ENCODE peak calls at places on chromosomes 12 and 14, in ten cellular contexts. X is body of pancreas, I is upper lobe of left lung, V is prostate gland, Z is HCT116, P is A549, S is HepG2, F is right lobe of liver, M is IMR-90, T is gastrocnemius medialis. H is an unnamed sample.

GRCh38 chr14:48536318-48536717 is 860.9 kb upstream of the MDGA2 start:
- DNase-seq in X (no peak), I (no peak), V (no peak), Z (peak; percentile 19), P (no peak), S (peak; percentile 4), F (no peak), M (no peak), T (no peak), H (no peak)

GRCh38 chr14:24311837-24312615 is 724 bp downstream of the LTB4R start:
- DNase-seq in X (no peak), I (no peak), V (peak; percentile 50), Z (no peak), P (no peak), S (no peak), F (peak; percentile 44), M (no peak), T (no peak), H (no peak)

GRCh38 chr12:27898022-27898421 is 74.5 kb downstream of the PTHLH start:
- DNase-seq in X (no peak), I (no peak), V (no peak), Z (no peak), P (no peak), S (peak; percentile 71), F (no peak), M (no peak), T (no peak), H (no peak)

GRCh38 chr12:111274820-111275219 is 94.1 kb downstream of the PHETA1 start:
- DNase-seq in X (no peak), I (no peak), V (no peak), Z (peak; percentile 15), P (peak; percentile 63), S (no peak), F (no peak), M (no peak), T (no peak), H (no peak)

GRCh38 chr12:62435337-62436163 is 31.1 kb upstream of the MON2 start:
- DNase-seq in X (peak; percentile 54), I (peak; percentile 44), V (peak; percentile 49), Z (no peak), P (peak; percentile 77), S (peak; percentile 58), F (peak; percentile 69), M (peak; percentile 63), T (no peak), H (peak; percentile 65)

GRCh38 chr14:81219821-81220487 is 805 bp downstream of the GTF2A1 start:
- DNase-seq in X (peak; percentile 53), I (peak; percentile 34), V (peak; percentile 9), Z (no peak), P (no peak), S (peak; percentile 6), F (peak; percentile 62), M (peak; percentile 7), T (peak; percentile 37), H (no peak)

GRCh38 chr14:60311417-60311816 is 62.4 kb downstream of the PPM1A start:
- DNase-seq in X (no peak), I (no peak), V (no peak), Z (no peak), P (no peak), S (no peak), F (no peak), M (peak; percentile 66), T (no peak), H (no peak)

GRCh38 chr14:59356298-59356697 is 108.9 kb downstream of the GPR135 start:
- DNase-seq in X (no peak), I (no peak), V (no peak), Z (no peak), P (no peak), S (no peak), F (no peak), M (no peak), T (no peak), H (no peak)

GRCh38 chr12:62715086-62715786 is 219.7 kb downstream of the PPM1H start:
- DNase-seq in X (no peak), I (no peak), V (no peak), Z (no peak), P (no peak), S (no peak), F (no peak), M (no peak), T (no peak), H (no peak)

GRCh38 chr12:126219654-126220279 is 1154.5 kb downstream of the AACS start:
- DNase-seq in X (no peak), I (no peak), V (no peak), Z (no peak), P (no peak), S (no peak), F (no peak), M (no peak), T (no peak), H (no peak)

GRCh38 chr12:49331360-49332222 is 5.4 kb downstream of the C1QL4 start:
- DNase-seq in X (peak; percentile 80), I (peak; percentile 79), V (peak; percentile 87), Z (peak; percentile 43), P (peak; percentile 90), S (peak; percentile 53), F (peak; percentile 70), M (peak; percentile 76), T (peak; percentile 63), H (peak; percentile 81)

GRCh38 chr14:71890541-71890940 is 41.7 kb upstream of the RGS6 start:
- DNase-seq in X (no peak), I (no peak), V (no peak), Z (no peak), P (no peak), S (no peak), F (no peak), M (no peak), T (no peak), H (no peak)

GRCh38 chr14:95196268-95196667 is 38.9 kb upstream of the DICER1 start:
- DNase-seq in X (no peak), I (no peak), V (no peak), Z (peak; percentile 6), P (peak; percentile 14), S (peak; percentile 9), F (no peak), M (no peak), T (no peak), H (no peak)

GRCh38 chr12:122835693-122836026 is 403 bp downstream of the HIP1R start:
- DNase-seq in X (peak; percentile 43), I (no peak), V (no peak), Z (no peak), P (peak; percentile 46), S (no peak), F (no peak), M (no peak), T (no peak), H (no peak)

GRCh38 chr14:77376380-77376770 is 519 bp downstream of the TMED8 start:
- DNase-seq in X (peak; percentile 26), I (peak; percentile 32), V (peak; percentile 5), Z (no peak), P (peak; percentile 29), S (no peak), F (peak; percentile 54), M (no peak), T (peak; percentile 13), H (no peak)

DNA sequence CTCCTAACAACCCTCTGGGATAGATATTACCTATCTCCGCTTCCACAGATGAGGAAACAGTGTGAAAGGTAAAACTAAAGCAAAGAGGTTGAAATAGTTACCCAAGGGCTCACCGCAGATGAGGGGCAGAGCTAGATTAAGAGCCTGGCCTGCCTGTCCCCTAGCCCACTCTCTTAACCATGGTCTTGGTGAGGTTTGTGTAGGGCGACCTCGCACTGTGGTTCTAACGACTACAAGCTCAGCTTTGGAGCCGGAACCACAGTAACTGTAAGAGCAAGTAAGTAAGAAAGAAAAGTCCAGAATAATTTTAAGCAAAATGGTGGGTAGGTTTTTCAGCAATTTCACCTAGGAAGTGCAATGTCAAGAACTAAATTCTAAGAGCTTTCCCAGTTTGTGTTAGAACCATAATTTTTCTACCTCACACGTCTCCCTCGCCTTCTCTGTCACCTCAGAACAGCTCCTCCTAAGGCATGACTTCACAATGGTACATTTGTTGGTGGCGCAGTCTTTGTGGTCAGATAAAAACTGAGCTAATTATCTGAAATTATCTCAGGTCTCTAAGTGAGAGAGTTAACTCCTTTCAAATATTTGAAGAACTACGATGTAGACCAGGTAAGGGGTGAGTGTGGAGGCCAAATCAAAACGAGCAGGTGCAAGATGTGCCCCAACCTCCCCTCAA is 64.8 kb downstream of the DAD1 start:
- DNase-seq in X (no peak), I (no peak), V (no peak), Z (no peak), P (no peak), S (no peak), F (no peak), M (no peak), T (no peak), H (no peak)
- H3K4me1 ChIP-seq in X (peaks cover 11% of the 10 kb centered on the region), I (no peaks in the 10 kb centered on the region), V (no peaks in the 10 kb centered on the region), Z (no peaks in the 10 kb centered on the region), P (no peaks in the 10 kb centered on the region), S (peaks cover 9% of the 10 kb centered on the region), F (peaks cover 9% of the 10 kb centered on the region), M (peaks cover 11% of the 10 kb centered on the region), T (no peaks in the 10 kb centered on the region), H (peaks cover 21% of the 10 kb centered on the region)

DNA sequence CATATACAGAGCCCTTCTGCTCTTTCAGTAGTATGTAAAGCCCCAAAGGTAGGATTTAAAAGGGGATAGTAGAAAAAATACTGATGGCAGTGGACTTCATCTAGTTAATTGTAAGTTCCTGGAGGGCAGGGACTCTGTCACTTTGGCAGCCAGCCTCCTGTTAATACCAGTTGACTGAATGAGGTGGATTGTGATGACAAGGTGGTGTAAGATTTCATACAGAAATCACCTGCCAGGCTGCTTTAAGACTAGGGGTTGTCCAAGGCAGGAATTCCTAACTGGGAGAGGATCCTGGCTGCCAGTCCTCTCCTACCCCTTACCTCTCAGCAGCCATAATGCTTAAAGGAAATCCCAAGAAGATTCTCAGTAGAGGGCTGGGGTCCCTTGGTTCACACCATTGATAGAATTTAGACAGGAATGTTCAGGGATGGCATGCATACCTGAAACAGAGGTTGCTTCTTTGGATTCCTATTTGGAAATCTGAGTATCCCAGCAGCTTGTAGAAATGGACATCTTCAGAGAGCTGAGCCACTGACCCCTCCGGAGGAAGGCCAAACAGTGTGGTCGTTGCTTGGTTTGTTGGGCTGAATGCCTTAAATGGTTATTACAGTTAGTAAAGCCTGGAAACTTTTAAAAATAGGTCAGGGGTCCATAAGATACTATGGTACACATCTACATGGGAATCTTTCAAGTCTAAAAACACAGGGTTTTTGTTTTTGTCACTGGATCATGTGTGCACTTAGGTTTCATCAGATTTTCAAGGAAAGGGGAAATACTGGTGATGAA is 7.5 kb downstream of the DYRK2 start:
- DNase-seq in X (no peak), I (no peak), V (no peak), Z (no peak), P (no peak), S (no peak), F (no peak), M (peak; percentile 64), T (no peak), H (no peak)
- TF ChIP-seq POLR2A in X (no peak), I (no peak), V (no peak), Z (no peak), P (no peak), S (no peak), F (no peak), M (no peak), T (no peak), H (no peak)

GRCh38 chr12:53756300-53757094 is 4.7 kb upstream of the CISTR start:
- DNase-seq in X (no peak), I (no peak), V (no peak), Z (no peak), P (no peak), S (no peak), F (no peak), M (no peak), T (no peak), H (no peak)
- H3K4me1 ChIP-seq in X (peaks cover 18% of the 10 kb centered on the region), I (peaks cover 14% of the 10 kb centered on the region), V (peaks cover 8% of the 10 kb centered on the region), Z (peaks cover 13% of the 10 kb centered on the region), P (peaks cover 11% of the 10 kb centered on the region), S (peaks cover 11% of the 10 kb centered on the region), F (peaks cover 4% of the 10 kb centered on the region), M (peaks cover 2% of the 10 kb centered on the region), T (no peaks in the 10 kb centered on the region), H (peaks cover 30% of the 10 kb centered on the region)

GRCh38 chr12:5081016-5081415 is 37.3 kb downstream of the KCNA5 start:
- DNase-seq in X (no peak), I (no peak), V (no peak), Z (no peak), P (no peak), S (no peak), F (no peak), M (no peak), T (no peak), H (no peak)
- TF ChIP-seq POLR2A in X (no peak), I (no peak), V (no peak), Z (no peak), P (no peak), S (no peak), F (no peak), M (no peak), T (no peak), H (no peak)

H was measured in sigmoid colon.